ENCODE peak calls at places on chromosomes 7 and 10, in five cellular contexts. Z is lung microvascular endothelial cell; K is stimulated activated CD4-positive, alpha-beta T cell treated with anti-CD3 and anti-CD28 coated beads, TNF-alpha, amount 100 ng/mL, for 4 hours; O is SK-N-SH; Q is H7. G is an unnamed sample.

GRCh38 chr7:57425239-57425944 is 24.6 kb upstream of the ZNF716 start:
- DNase-seq in Z (no peak), K (no peak), O (no peak), Q (no peak), G (no peak)

GRCh38 chr7:2157473-2158279 is 75.1 kb downstream of the MAD1L1 start:
- DNase-seq in Z (no peak), K (no peak), O (no peak), Q (no peak), G (peak)

GRCh38 chr10:64637939-64638338 is 1116.7 kb downstream of the REEP3 start:
- DNase-seq in Z (no peak), K (no peak), O (no peak), Q (no peak), G (no peak)

GRCh38 chr7:2928256-2928612 is 84.1 kb upstream of the GNA12 start:
- DNase-seq in Z (no peak), K (no peak), O (no peak), Q (no peak), G (no peak)

GRCh38 chr10:90675621-90676020 is 182.2 kb downstream of the HTR7 start:
- DNase-seq in Z (no peak), K (no peak), O (no peak), Q (no peak), G (peak)

GRCh38 chr10:2987185-2987768 is 80.1 kb upstream of the PFKP start:
- DNase-seq in Z (no peak), K (no peak), O (no peak), Q (no peak), G (no peak)

GRCh38 chr10:62072901-62073300 is 171.4 kb downstream of the ARID5B start:
- DNase-seq in Z (no peak), K (no peak), O (no peak), Q (no peak), G (no peak)

GRCh38 chr10:94315975-94316464 is 46.7 kb downstream of the NOC3L start:
- DNase-seq in Z (peak), K (no peak), O (no peak), Q (no peak), G (peak)

GRCh38 chr7:154832557-154833138 is 170.3 kb downstream of the PAXIP1 start:
- DNase-seq in Z (no peak), K (no peak), O (peak), Q (peak), G (no peak)